ENCODE peak calls at places on chromosomes 2 and 18, in four cellular contexts. D is WTC11, J is H1, H is K562. N is an unnamed sample.

GRCh38 chr2:127647242-127648190 is 1.6 kb downstream of the GPR17 start:
- DNase-seq in D (no peak), J (no peak), H (no peak), N (no peak)

GRCh38 chr2:171227066-171227782 is 66.5 kb upstream of the TLK1 start:
- DNase-seq in D (no peak), J (no peak), H (peak), N (no peak)

GRCh38 chr18:23228102-23229051 is 93.1 kb downstream of the CABLES1 start:
- DNase-seq in D (no peak), J (no peak), H (no peak), N (no peak)

GRCh38 chr2:207129821-207130220 is 35.9 kb downstream of the KLF7 start:
- DNase-seq in D (no peak), J (no peak), H (no peak), N (no peak)

GRCh38 chr2:134460583-134460998 is 206.7 kb downstream of the MGAT5 start:
- DNase-seq in D (peak), J (peak), H (peak), N (peak)

GRCh38 chr2:158232476-158232875 is 130.8 kb downstream of the UPP2 start:
- DNase-seq in D (no peak), J (no peak), H (no peak), N (peak)

GRCh38 chr18:21636769-21637168 is 24.7 kb downstream of the SNRPD1 start:
- DNase-seq in D (no peak), J (no peak), H (no peak), N (no peak)

GRCh38 chr2:132038179-132038882 is 123.4 kb downstream of the ANKRD30BL start:
- DNase-seq in D (peak), J (no peak), H (no peak), N (no peak)

GRCh38 chr2:160651416-160652200 is 158.0 kb upstream of the RBMS1 start:
- DNase-seq in D (no peak), J (no peak), H (no peak), N (no peak)

GRCh38 chr2:152421521-152422367 is 86.8 kb downstream of the FMNL2 start:
- DNase-seq in D (no peak), J (no peak), H (no peak), N (peak)

GRCh38 chr2:118059919-118060478 is 28.3 kb upstream of the INSIG2 start:
- DNase-seq in D (no peak), J (no peak), H (no peak), N (no peak)

GRCh38 chr2:231928481-231928880 is 2.3 kb upstream of the NPPC start:
- DNase-seq in D (no peak), J (peak), H (no peak), N (peak)

GRCh38 chr18:11147962-11148654 is 1.3 kb downstream of the PIEZO2 start:
- DNase-seq in D (peak), J (peak), H (no peak), N (no peak)

GRCh38 chr2:61658841-61659780 is 121.0 kb upstream of the XPO1 start:
- DNase-seq in D (no peak), J (no peak), H (peak), N (peak)

GRCh38 chr2:224401641-224402342 is at the start of gene FAM124B:
- DNase-seq in D (no peak), J (no peak), H (peak), N (no peak)

GRCh38 chr2:172415759-172416158 is 11.6 kb upstream of the ITGA6 start:
- DNase-seq in D (no peak), J (no peak), H (no peak), N (no peak)

GRCh38 chr2:192534076-192534475 is 339.3 kb upstream of the TMEFF2 start:
- DNase-seq in D (no peak), J (no peak), H (no peak), N (no peak)

GRCh38 chr2:184053326-184053725 is 545.0 kb upstream of the ZNF804A start:
- DNase-seq in D (no peak), J (no peak), H (no peak), N (no peak)

GRCh38 chr2:45778720-45779171 is 127.3 kb downstream of the PRKCE start:
- DNase-seq in D (peak), J (peak), H (peak), N (peak)

DNA sequence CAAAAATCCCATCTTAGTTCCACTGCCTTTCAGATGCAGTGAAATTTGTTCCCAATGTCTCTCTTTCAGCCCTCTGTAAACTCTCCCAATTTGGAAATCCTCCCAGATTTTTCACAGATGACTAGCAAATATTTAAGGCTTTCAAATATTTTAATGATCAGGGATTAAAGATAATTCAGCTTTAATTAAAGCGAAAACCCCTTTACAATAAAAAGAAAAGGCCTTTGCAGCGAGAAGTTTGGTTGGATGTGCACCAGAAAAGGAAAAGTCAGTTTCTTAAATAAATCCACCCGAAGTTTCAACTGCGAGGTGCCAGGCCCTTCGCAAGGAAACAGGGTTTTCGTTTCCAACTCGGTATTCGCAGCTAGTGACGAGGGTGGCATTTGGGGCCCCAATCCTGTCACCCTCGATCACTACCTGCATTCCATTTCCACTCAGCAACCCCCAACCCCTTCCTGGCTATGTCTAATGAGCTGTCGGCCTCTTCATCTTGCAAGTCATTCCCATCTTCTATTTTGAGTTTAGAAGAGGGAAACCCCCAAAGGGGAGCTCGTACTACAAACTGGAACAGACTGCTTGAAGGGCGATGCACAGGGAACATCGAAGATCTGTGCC is 1.5 kb downstream of the RAX start:
- DNase-seq in D (no peak), J (no peak), H (no peak), N (no peak)
- TF ChIP-seq JUN in D (no peak), J (no peak), H (no peak), N (no peak)

DNA sequence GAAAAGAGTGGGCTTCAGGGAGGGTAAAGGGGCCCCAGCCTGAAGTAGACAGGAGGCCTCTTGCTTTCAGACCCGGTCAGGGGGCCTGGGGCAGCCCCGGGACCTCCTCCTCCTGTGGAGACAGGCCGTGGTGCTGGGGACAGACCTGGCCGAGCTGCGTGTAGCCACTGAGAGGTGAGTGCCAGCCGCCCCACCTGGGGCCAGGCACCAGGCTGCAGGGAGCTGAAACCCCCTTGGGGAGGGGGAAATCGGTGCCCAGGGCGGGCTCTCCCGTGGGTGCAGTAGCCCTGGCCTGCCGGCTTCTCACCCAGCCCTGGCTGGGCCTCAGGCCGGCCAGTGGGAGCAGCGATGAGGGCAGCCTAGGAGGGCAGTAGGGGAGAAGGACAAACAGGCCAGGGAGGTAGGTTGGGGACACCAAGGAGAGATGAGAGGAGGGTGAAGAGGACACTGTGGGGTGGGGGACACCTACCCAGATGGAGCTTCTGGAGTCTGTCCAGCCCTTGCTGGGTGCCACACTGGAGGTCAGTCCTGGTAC is 24.0 kb downstream of the CROCC2 start:
- DNase-seq in D (peak), J (peak), H (no peak), N (no peak)
- TF ChIP-seq JUN in D (no peak), J (no peak), H (no peak), N (no peak)

DNA sequence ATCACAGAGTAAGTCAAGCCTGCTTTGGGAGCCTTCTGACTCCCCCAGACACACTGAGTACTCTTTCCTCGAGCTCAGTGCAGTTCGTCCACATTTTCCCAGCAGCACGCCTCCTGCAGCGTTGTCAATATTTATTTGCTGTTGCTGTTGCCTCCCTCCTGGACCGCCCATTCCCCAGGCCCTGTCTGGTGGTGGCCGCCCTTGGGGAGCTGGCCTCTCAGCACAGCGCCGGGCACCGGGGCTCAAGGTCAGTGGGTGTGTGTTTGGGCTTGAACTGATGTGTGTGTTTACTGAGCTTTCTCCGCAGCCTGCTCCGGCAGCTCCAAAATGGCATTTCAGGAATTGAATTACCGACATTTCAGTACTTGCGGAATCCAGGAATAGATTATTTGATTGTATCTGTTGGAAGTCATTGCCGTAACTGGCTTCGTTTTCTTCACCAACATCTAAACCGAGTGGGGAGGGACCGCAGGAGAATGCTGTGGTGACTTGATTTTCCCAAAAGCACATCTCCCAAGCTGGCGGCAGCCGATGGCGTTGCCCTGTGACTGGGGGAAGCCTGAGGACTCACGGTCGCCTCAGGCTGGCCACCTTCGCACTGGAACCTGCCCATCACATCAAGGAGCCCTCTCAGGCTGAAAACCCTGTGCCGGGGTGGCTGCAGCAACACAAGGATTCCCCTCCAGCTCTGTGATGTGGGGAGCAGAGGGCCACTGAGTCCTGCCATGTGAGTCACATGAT is 66.0 kb downstream of the HPCAL1 start:
- DNase-seq in D (no peak), J (no peak), H (no peak), N (peak)
- TF ChIP-seq JUN in D (no peak), J (no peak), H (no peak), N (peak)

GRCh38 chr18:67633939-67634338 is 117.4 kb upstream of the DSEL start:
- DNase-seq in D (no peak), J (no peak), H (no peak), N (no peak)
- TF ChIP-seq JUN in D (no peak), J (no peak), H (no peak), N (no peak)

N was measured in HepG2.